ENCODE peak calls at places on chromosomes 6 and 20, in nine cellular contexts. One of them, this sample, is unnamed.
A peak's percentile ranks its signal among the peaks of the same experiment; 100 is the strongest.

GRCh38 chr6:160088069-160088773 is 33.4 kb upstream of the SLC22A1 start:
- DNase-seq in colonic mucosa: peak; percentile 79
- DNase-seq in neural progenitor cell: peak; percentile 61
- DNase-seq in ascending aorta: peak; percentile 89
- DNase-seq in CD8-positive, alpha-beta T cell: no peak
- DNase-seq in upper lobe of right lung: no peak
- DNase-seq in hepatocyte: peak; percentile 82
- DNase-seq in CD4-positive, CD25-positive, alpha-beta regulatory T cell: no peak
- DNase-seq in PC-3: peak; percentile 78
- DNase-seq in this sample: no peak

GRCh38 chr20:46205349-46205748 is 87.2 kb downstream of the CD40 start:
- DNase-seq in colonic mucosa: no peak
- DNase-seq in neural progenitor cell: no peak
- DNase-seq in ascending aorta: no peak
- DNase-seq in CD8-positive, alpha-beta T cell: no peak
- DNase-seq in upper lobe of right lung: no peak
- DNase-seq in hepatocyte: no peak
- DNase-seq in CD4-positive, CD25-positive, alpha-beta regulatory T cell: no peak
- DNase-seq in PC-3: no peak
- DNase-seq in this sample: no peak

GRCh38 chr6:43256670-43257664 is 13.7 kb downstream of the TTBK1 start:
- DNase-seq in colonic mucosa: no peak
- DNase-seq in neural progenitor cell: no peak
- DNase-seq in ascending aorta: no peak
- DNase-seq in CD8-positive, alpha-beta T cell: no peak
- DNase-seq in upper lobe of right lung: no peak
- DNase-seq in hepatocyte: no peak
- DNase-seq in CD4-positive, CD25-positive, alpha-beta regulatory T cell: no peak
- DNase-seq in PC-3: no peak
- DNase-seq in this sample: no peak

GRCh38 chr6:33621396-33622388 is 570 bp downstream of the ITPR3 start:
- DNase-seq in colonic mucosa: peak; percentile 68
- DNase-seq in neural progenitor cell: peak; percentile 61
- DNase-seq in ascending aorta: no peak
- DNase-seq in CD8-positive, alpha-beta T cell: no peak
- DNase-seq in upper lobe of right lung: peak; percentile 88
- DNase-seq in hepatocyte: peak; percentile 60
- DNase-seq in CD4-positive, CD25-positive, alpha-beta regulatory T cell: peak; percentile 34
- DNase-seq in PC-3: peak; percentile 49
- DNase-seq in this sample: peak; percentile 67

GRCh38 chr6:131792091-131792496 is 15.7 kb upstream of the ENPP1 start:
- DNase-seq in colonic mucosa: no peak
- DNase-seq in neural progenitor cell: peak; percentile 52
- DNase-seq in ascending aorta: no peak
- DNase-seq in CD8-positive, alpha-beta T cell: no peak
- DNase-seq in upper lobe of right lung: no peak
- DNase-seq in hepatocyte: no peak
- DNase-seq in CD4-positive, CD25-positive, alpha-beta regulatory T cell: no peak
- DNase-seq in PC-3: peak; percentile 42
- DNase-seq in this sample: no peak

GRCh38 chr6:3808759-3809514 is 40.2 kb upstream of the FAM50B start:
- DNase-seq in colonic mucosa: no peak
- DNase-seq in neural progenitor cell: no peak
- DNase-seq in ascending aorta: peak; percentile 93
- DNase-seq in CD8-positive, alpha-beta T cell: no peak
- DNase-seq in upper lobe of right lung: no peak
- DNase-seq in hepatocyte: peak; percentile 59
- DNase-seq in CD4-positive, CD25-positive, alpha-beta regulatory T cell: no peak
- DNase-seq in PC-3: peak; percentile 95
- DNase-seq in this sample: no peak

GRCh38 chr20:41078329-41078728 is 49.7 kb downstream of the TOP1 start:
- DNase-seq in colonic mucosa: no peak
- DNase-seq in neural progenitor cell: peak; percentile 48
- DNase-seq in ascending aorta: no peak
- DNase-seq in CD8-positive, alpha-beta T cell: no peak
- DNase-seq in upper lobe of right lung: no peak
- DNase-seq in hepatocyte: peak; percentile 32
- DNase-seq in CD4-positive, CD25-positive, alpha-beta regulatory T cell: no peak
- DNase-seq in PC-3: peak; percentile 71
- DNase-seq in this sample: peak; percentile 16

GRCh38 chr6:39005774-39006173 is 42.8 kb upstream of the GLP1R start:
- DNase-seq in colonic mucosa: no peak
- DNase-seq in neural progenitor cell: no peak
- DNase-seq in ascending aorta: no peak
- DNase-seq in CD8-positive, alpha-beta T cell: no peak
- DNase-seq in upper lobe of right lung: no peak
- DNase-seq in hepatocyte: no peak
- DNase-seq in CD4-positive, CD25-positive, alpha-beta regulatory T cell: no peak
- DNase-seq in PC-3: no peak
- DNase-seq in this sample: no peak

GRCh38 chr6:107806675-107807074 is 17.4 kb downstream of the SCML4 start:
- DNase-seq in colonic mucosa: no peak
- DNase-seq in neural progenitor cell: no peak
- DNase-seq in ascending aorta: no peak
- DNase-seq in CD8-positive, alpha-beta T cell: no peak
- DNase-seq in upper lobe of right lung: no peak
- DNase-seq in hepatocyte: no peak
- DNase-seq in CD4-positive, CD25-positive, alpha-beta regulatory T cell: no peak
- DNase-seq in PC-3: no peak
- DNase-seq in this sample: no peak

GRCh38 chr6:114955363-114955762 is 612.5 kb upstream of the HS3ST5 start:
- DNase-seq in colonic mucosa: no peak
- DNase-seq in neural progenitor cell: no peak
- DNase-seq in ascending aorta: no peak
- DNase-seq in CD8-positive, alpha-beta T cell: no peak
- DNase-seq in upper lobe of right lung: no peak
- DNase-seq in hepatocyte: no peak
- DNase-seq in CD4-positive, CD25-positive, alpha-beta regulatory T cell: no peak
- DNase-seq in PC-3: no peak
- DNase-seq in this sample: no peak

GRCh38 chr6:127121637-127121960 is 3.1 kb downstream of the RSPO3 start:
- DNase-seq in colonic mucosa: no peak
- DNase-seq in neural progenitor cell: no peak
- DNase-seq in ascending aorta: no peak
- DNase-seq in CD8-positive, alpha-beta T cell: no peak
- DNase-seq in upper lobe of right lung: no peak
- DNase-seq in hepatocyte: no peak
- DNase-seq in CD4-positive, CD25-positive, alpha-beta regulatory T cell: no peak
- DNase-seq in PC-3: no peak
- DNase-seq in this sample: no peak

GRCh38 chr6:117513778-117514371 is 31.4 kb downstream of the DCBLD1 start:
- DNase-seq in colonic mucosa: no peak
- DNase-seq in neural progenitor cell: no peak
- DNase-seq in ascending aorta: no peak
- DNase-seq in CD8-positive, alpha-beta T cell: no peak
- DNase-seq in upper lobe of right lung: no peak
- DNase-seq in hepatocyte: no peak
- DNase-seq in CD4-positive, CD25-positive, alpha-beta regulatory T cell: no peak
- DNase-seq in PC-3: no peak
- DNase-seq in this sample: no peak

GRCh38 chr20:19952392-19952791 is 64.8 kb upstream of the NAA20 start:
- DNase-seq in colonic mucosa: no peak
- DNase-seq in neural progenitor cell: no peak
- DNase-seq in ascending aorta: no peak
- DNase-seq in CD8-positive, alpha-beta T cell: no peak
- DNase-seq in upper lobe of right lung: no peak
- DNase-seq in hepatocyte: no peak
- DNase-seq in CD4-positive, CD25-positive, alpha-beta regulatory T cell: no peak
- DNase-seq in PC-3: peak; percentile 39
- DNase-seq in this sample: no peak

GRCh38 chr6:142953373-142954273 is 8.6 kb upstream of the HIVEP2 start:
- DNase-seq in colonic mucosa: no peak
- DNase-seq in neural progenitor cell: no peak
- DNase-seq in ascending aorta: no peak
- DNase-seq in CD8-positive, alpha-beta T cell: no peak
- DNase-seq in upper lobe of right lung: no peak
- DNase-seq in hepatocyte: no peak
- DNase-seq in CD4-positive, CD25-positive, alpha-beta regulatory T cell: no peak
- DNase-seq in PC-3: no peak
- DNase-seq in this sample: no peak

DNA sequence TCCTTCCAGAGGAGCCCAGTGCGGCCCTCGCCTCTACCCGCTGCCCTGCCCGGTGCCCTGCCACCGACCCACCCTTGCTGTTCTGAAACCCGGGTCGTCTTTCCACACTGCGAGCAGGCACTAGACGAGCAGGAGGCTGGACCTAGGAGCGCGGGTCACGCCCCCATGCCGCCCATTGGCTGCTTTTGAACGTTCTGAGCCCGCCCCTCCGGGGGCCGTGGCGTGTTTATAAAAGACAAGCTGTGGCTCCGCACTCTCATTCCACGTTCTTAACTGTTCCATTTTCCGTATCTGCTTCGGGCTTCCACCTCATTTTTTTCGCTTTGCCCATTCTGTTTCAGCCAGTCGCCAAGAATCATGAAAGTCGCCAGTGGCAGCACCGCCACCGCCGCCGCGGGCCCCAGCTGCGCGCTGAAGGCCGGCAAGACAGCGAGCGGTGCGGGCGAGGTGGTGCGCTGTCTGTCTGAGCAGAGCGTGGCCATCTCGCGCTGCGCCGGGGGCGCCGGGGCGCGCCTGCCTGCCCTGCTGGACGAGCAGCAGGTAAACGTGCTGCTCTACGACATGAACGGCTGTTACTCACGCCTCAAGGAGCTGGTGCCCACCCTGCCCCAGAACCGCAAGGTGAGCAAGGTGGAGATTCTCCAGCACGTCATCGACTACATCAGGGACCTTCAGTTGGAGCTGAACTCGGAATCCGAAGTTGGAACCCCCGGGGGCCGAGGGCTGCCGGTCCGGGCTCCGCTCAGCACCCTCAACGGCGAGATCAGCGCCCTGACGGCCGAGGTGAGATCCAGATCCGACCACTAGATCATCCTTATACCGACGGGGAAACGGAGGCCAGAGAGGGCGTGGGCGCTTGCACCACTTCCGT is at the start of gene ID1:
- DNase-seq in colonic mucosa: peak; percentile 97
- DNase-seq in neural progenitor cell: peak; percentile 97
- DNase-seq in ascending aorta: peak; percentile 99
- DNase-seq in CD8-positive, alpha-beta T cell: peak; percentile 78
- DNase-seq in upper lobe of right lung: peak; percentile 97
- DNase-seq in hepatocyte: peak; percentile 100
- DNase-seq in CD4-positive, CD25-positive, alpha-beta regulatory T cell: peak; percentile 84
- DNase-seq in PC-3: peak; percentile 97
- DNase-seq in this sample: peak; percentile 98
- H3K4me1 ChIP-seq in colonic mucosa: peaks cover 9% of the 10 kb centered on the region
- H3K4me1 ChIP-seq in neural progenitor cell: peaks cover 29% of the 10 kb centered on the region
- H3K4me1 ChIP-seq in ascending aorta: peaks cover 18% of the 10 kb centered on the region
- H3K4me1 ChIP-seq in CD8-positive, alpha-beta T cell: peaks cover 24% of the 10 kb centered on the region
- H3K4me1 ChIP-seq in upper lobe of right lung: peaks cover 33% of the 10 kb centered on the region
- H3K4me1 ChIP-seq in hepatocyte: peaks cover 39% of the 10 kb centered on the region
- H3K4me1 ChIP-seq in CD4-positive, CD25-positive, alpha-beta regulatory T cell: peaks cover 40% of the 10 kb centered on the region
- H3K4me1 ChIP-seq in PC-3: peaks cover 57% of the 10 kb centered on the region
- H3K4me1 ChIP-seq in this sample: peaks cover 34% of the 10 kb centered on the region

DNA sequence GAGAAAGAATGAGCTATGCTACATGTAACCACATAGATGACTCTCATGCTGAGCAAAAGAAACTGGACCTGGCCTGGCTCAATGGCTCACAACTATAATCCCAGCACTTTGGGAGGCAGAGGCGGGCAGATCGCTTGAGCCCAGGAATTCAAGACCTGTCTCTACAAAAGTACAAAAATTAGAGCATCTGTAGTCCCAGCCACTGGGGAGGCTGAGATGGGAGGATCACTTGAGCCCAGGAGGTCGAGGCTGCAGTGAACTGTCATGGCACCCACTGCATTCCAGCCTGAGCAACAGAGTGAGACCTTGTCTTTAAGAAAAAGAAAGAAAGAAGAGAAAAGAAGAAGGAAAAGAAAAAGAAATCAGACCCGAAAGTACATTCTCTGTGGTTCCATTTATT is 41.7 kb downstream of the NCR2 start:
- DNase-seq in colonic mucosa: no peak
- DNase-seq in neural progenitor cell: no peak
- DNase-seq in ascending aorta: no peak
- DNase-seq in CD8-positive, alpha-beta T cell: no peak
- DNase-seq in upper lobe of right lung: no peak
- DNase-seq in hepatocyte: no peak
- DNase-seq in CD4-positive, CD25-positive, alpha-beta regulatory T cell: no peak
- DNase-seq in PC-3: no peak
- DNase-seq in this sample: no peak
- H3K27me3 ChIP-seq in colonic mucosa: peaks cover 53% of the 10 kb centered on the region
- H3K27me3 ChIP-seq in neural progenitor cell: peaks cover 100% of the 10 kb centered on the region
- H3K27me3 ChIP-seq in ascending aorta: peaks cover 25% of the 10 kb centered on the region
- H3K27me3 ChIP-seq in CD8-positive, alpha-beta T cell: peaks cover 29% of the 10 kb centered on the region
- H3K27me3 ChIP-seq in upper lobe of right lung: peaks cover 59% of the 10 kb centered on the region
- H3K27me3 ChIP-seq in hepatocyte: peaks cover 85% of the 10 kb centered on the region
- H3K27me3 ChIP-seq in CD4-positive, CD25-positive, alpha-beta regulatory T cell: peaks cover 20% of the 10 kb centered on the region
- H3K27me3 ChIP-seq in PC-3: peaks cover 81% of the 10 kb centered on the region
- H3K27me3 ChIP-seq in this sample: peaks cover 71% of the 10 kb centered on the region

GRCh38 chr6:32109765-32110160 is 625 bp upstream of the TNXB start:
- DNase-seq in colonic mucosa: no peak
- DNase-seq in neural progenitor cell: no peak
- DNase-seq in ascending aorta: no peak
- DNase-seq in CD8-positive, alpha-beta T cell: no peak
- DNase-seq in upper lobe of right lung: no peak
- DNase-seq in hepatocyte: no peak
- DNase-seq in CD4-positive, CD25-positive, alpha-beta regulatory T cell: no peak
- DNase-seq in PC-3: no peak
- DNase-seq in this sample: no peak
- H3K4me1 ChIP-seq in colonic mucosa: peaks cover 8% of the 10 kb centered on the region
- H3K4me1 ChIP-seq in neural progenitor cell: peaks cover 15% of the 10 kb centered on the region
- H3K4me1 ChIP-seq in ascending aorta: peaks cover 61% of the 10 kb centered on the region
- H3K4me1 ChIP-seq in CD8-positive, alpha-beta T cell: peaks cover 20% of the 10 kb centered on the region
- H3K4me1 ChIP-seq in upper lobe of right lung: peaks cover 59% of the 10 kb centered on the region
- H3K4me1 ChIP-seq in hepatocyte: peaks cover 37% of the 10 kb centered on the region
- H3K4me1 ChIP-seq in CD4-positive, CD25-positive, alpha-beta regulatory T cell: peaks cover 5% of the 10 kb centered on the region
- H3K4me1 ChIP-seq in PC-3: peaks cover 40% of the 10 kb centered on the region
- H3K4me1 ChIP-seq in this sample: no peaks in the 10 kb centered on the region

GRCh38 chr20:63176448-63177133 is 39.3 kb downstream of the YTHDF1 start:
- DNase-seq in colonic mucosa: no peak
- DNase-seq in neural progenitor cell: peak; percentile 68
- DNase-seq in ascending aorta: no peak
- DNase-seq in CD8-positive, alpha-beta T cell: no peak
- DNase-seq in upper lobe of right lung: no peak
- DNase-seq in hepatocyte: no peak
- DNase-seq in CD4-positive, CD25-positive, alpha-beta regulatory T cell: no peak
- DNase-seq in PC-3: no peak
- DNase-seq in this sample: no peak

GRCh38 chr20:63176035-63176434 is 39.9 kb downstream of the YTHDF1 start:
- DNase-seq in colonic mucosa: no peak
- DNase-seq in neural progenitor cell: peak; percentile 84
- DNase-seq in ascending aorta: no peak
- DNase-seq in CD8-positive, alpha-beta T cell: no peak
- DNase-seq in upper lobe of right lung: no peak
- DNase-seq in hepatocyte: peak; percentile 44
- DNase-seq in CD4-positive, CD25-positive, alpha-beta regulatory T cell: no peak
- DNase-seq in PC-3: no peak
- DNase-seq in this sample: no peak

GRCh38 chr20:63177785-63178444 is 38.0 kb downstream of the YTHDF1 start:
- DNase-seq in colonic mucosa: no peak
- DNase-seq in neural progenitor cell: peak; percentile 56
- DNase-seq in ascending aorta: no peak
- DNase-seq in CD8-positive, alpha-beta T cell: no peak
- DNase-seq in upper lobe of right lung: no peak
- DNase-seq in hepatocyte: no peak
- DNase-seq in CD4-positive, CD25-positive, alpha-beta regulatory T cell: no peak
- DNase-seq in PC-3: no peak
- DNase-seq in this sample: no peak

GRCh38 chr20:63178445-63178818 is 37.5 kb downstream of the YTHDF1 start:
- DNase-seq in colonic mucosa: no peak
- DNase-seq in neural progenitor cell: peak; percentile 93
- DNase-seq in ascending aorta: no peak
- DNase-seq in CD8-positive, alpha-beta T cell: no peak
- DNase-seq in upper lobe of right lung: no peak
- DNase-seq in hepatocyte: no peak
- DNase-seq in CD4-positive, CD25-positive, alpha-beta regulatory T cell: no peak
- DNase-seq in PC-3: no peak
- DNase-seq in this sample: peak; percentile 79

GRCh38 chr20:63177134-63177784 is 38.7 kb downstream of the YTHDF1 start:
- DNase-seq in colonic mucosa: no peak
- DNase-seq in neural progenitor cell: peak; percentile 86
- DNase-seq in ascending aorta: no peak
- DNase-seq in CD8-positive, alpha-beta T cell: no peak
- DNase-seq in upper lobe of right lung: no peak
- DNase-seq in hepatocyte: peak; percentile 44
- DNase-seq in CD4-positive, CD25-positive, alpha-beta regulatory T cell: no peak
- DNase-seq in PC-3: no peak
- DNase-seq in this sample: no peak
- H3K27me3 ChIP-seq in colonic mucosa: peaks cover 67% of the 10 kb centered on the region
- H3K27me3 ChIP-seq in neural progenitor cell: peaks cover 73% of the 10 kb centered on the region
- H3K27me3 ChIP-seq in ascending aorta: peaks cover 53% of the 10 kb centered on the region
- H3K27me3 ChIP-seq in CD8-positive, alpha-beta T cell: peaks cover 19% of the 10 kb centered on the region
- H3K27me3 ChIP-seq in upper lobe of right lung: peaks cover 92% of the 10 kb centered on the region
- H3K27me3 ChIP-seq in hepatocyte: peaks cover 83% of the 10 kb centered on the region
- H3K27me3 ChIP-seq in CD4-positive, CD25-positive, alpha-beta regulatory T cell: no peaks in the 10 kb centered on the region
- H3K27me3 ChIP-seq in PC-3: peaks cover 56% of the 10 kb centered on the region
- H3K27me3 ChIP-seq in this sample: peaks cover 50% of the 10 kb centered on the region